ENCODE peak calls at places on chromosome 16, in nine cellular contexts. Q is upper lobe of right lung, O is cardiac muscle cell, K is H9, B is heart left ventricle, C is HCT116, I is brain microvascular endothelial cell, L is Calu3, Y is IMR-90. T is an unnamed sample.

GRCh38 chr16:82368041-82368440 is 198.0 kb upstream of the MPHOSPH6 start:
- DNase-seq in Q (no peak), O (peak; percentile 35), K (peak; percentile 55), B (peak; percentile 65), C (peak; percentile 38), I (peak; percentile 34), L (peak; percentile 24), Y (peak; percentile 32), T (no peak)

GRCh38 chr16:84059946-84060901 is 17.6 kb upstream of the SLC38A8 start:
- DNase-seq in Q (peak; percentile 46), O (no peak), K (no peak), B (no peak), C (no peak), I (no peak), L (no peak), Y (no peak), T (no peak)

GRCh38 chr16:12010388-12011251 is 34.1 kb downstream of the SNX29 start:
- DNase-seq in Q (no peak), O (peak; percentile 43), K (no peak), B (no peak), C (no peak), I (no peak), L (no peak), Y (no peak), T (no peak)

GRCh38 chr16:70687671-70688265 is 1.9 kb upstream of the MTSS2 start:
- DNase-seq in Q (no peak), O (no peak), K (no peak), B (no peak), C (no peak), I (no peak), L (no peak), Y (no peak), T (no peak)

GRCh38 chr16:22353933-22354541 is 20.4 kb downstream of the CDR2 start:
- DNase-seq in Q (no peak), O (no peak), K (no peak), B (no peak), C (no peak), I (no peak), L (no peak), Y (no peak), T (no peak)

GRCh38 chr16:3017806-3018506 is at the start of gene CLDN6:
- DNase-seq in Q (no peak), O (no peak), K (peak; percentile 97), B (no peak), C (no peak), I (no peak), L (peak; percentile 63), Y (no peak), T (peak; percentile 97)

GRCh38 chr16:89638455-89638854 is 19.1 kb downstream of the CHMP1A start:
- DNase-seq in Q (no peak), O (no peak), K (no peak), B (no peak), C (no peak), I (no peak), L (no peak), Y (no peak), T (no peak)

GRCh38 chr16:77945126-77945525 is 77.2 kb upstream of the CLEC3A start:
- DNase-seq in Q (no peak), O (no peak), K (no peak), B (no peak), C (no peak), I (no peak), L (no peak), Y (peak; percentile 63), T (no peak)

GRCh38 chr16:833411-833810 is 32.9 kb upstream of the GNG13 start:
- DNase-seq in Q (no peak), O (no peak), K (no peak), B (no peak), C (no peak), I (no peak), L (no peak), Y (no peak), T (no peak)

GRCh38 chr16:88688013-88688778 is 1.9 kb upstream of the SNAI3 start:
- DNase-seq in Q (no peak), O (peak; percentile 11), K (no peak), B (peak; percentile 26), C (no peak), I (no peak), L (peak; percentile 75), Y (no peak), T (peak; percentile 8)

GRCh38 chr16:3073448-3073847 is 8.0 kb downstream of the IL32 start:
- DNase-seq in Q (no peak), O (no peak), K (no peak), B (no peak), C (no peak), I (no peak), L (no peak), Y (no peak), T (no peak)

GRCh38 chr16:25390761-25391160 is 133.1 kb upstream of the ZKSCAN2 start:
- DNase-seq in Q (no peak), O (no peak), K (no peak), B (no peak), C (no peak), I (no peak), L (no peak), Y (no peak), T (no peak)

GRCh38 chr16:14489460-14489859 is 140.6 kb downstream of the PARN start:
- DNase-seq in Q (no peak), O (peak; percentile 37), K (peak; percentile 51), B (no peak), C (peak; percentile 37), I (no peak), L (peak; percentile 27), Y (peak; percentile 15), T (no peak)

GRCh38 chr16:11356573-11357331 is 11.5 kb downstream of the RMI2 start:
- DNase-seq in Q (peak; percentile 90), O (peak; percentile 72), K (peak; percentile 76), B (peak; percentile 59), C (no peak), I (peak; percentile 56), L (peak; percentile 71), Y (peak; percentile 61), T (peak; percentile 35)

GRCh38 chr16:27703545-27703944 is 153.6 kb downstream of the KATNIP start:
- DNase-seq in Q (peak; percentile 11), O (peak; percentile 41), K (no peak), B (no peak), C (no peak), I (peak; percentile 19), L (no peak), Y (peak; percentile 21), T (no peak)

GRCh38 chr16:77877712-77878111 is 89.3 kb downstream of the VAT1L start:
- DNase-seq in Q (no peak), O (peak; percentile 65), K (no peak), B (no peak), C (peak; percentile 56), I (peak; percentile 90), L (no peak), Y (peak; percentile 97), T (no peak)

GRCh38 chr16:56551796-56552738 is 12.8 kb upstream of the MT4 start:
- DNase-seq in Q (no peak), O (no peak), K (no peak), B (peak; percentile 18), C (no peak), I (no peak), L (no peak), Y (no peak), T (no peak)

GRCh38 chr16:31513126-31513525 is 4.9 kb upstream of the RUSF1 start:
- DNase-seq in Q (no peak), O (peak; percentile 32), K (no peak), B (no peak), C (no peak), I (peak; percentile 43), L (no peak), Y (peak; percentile 68), T (no peak)

DNA sequence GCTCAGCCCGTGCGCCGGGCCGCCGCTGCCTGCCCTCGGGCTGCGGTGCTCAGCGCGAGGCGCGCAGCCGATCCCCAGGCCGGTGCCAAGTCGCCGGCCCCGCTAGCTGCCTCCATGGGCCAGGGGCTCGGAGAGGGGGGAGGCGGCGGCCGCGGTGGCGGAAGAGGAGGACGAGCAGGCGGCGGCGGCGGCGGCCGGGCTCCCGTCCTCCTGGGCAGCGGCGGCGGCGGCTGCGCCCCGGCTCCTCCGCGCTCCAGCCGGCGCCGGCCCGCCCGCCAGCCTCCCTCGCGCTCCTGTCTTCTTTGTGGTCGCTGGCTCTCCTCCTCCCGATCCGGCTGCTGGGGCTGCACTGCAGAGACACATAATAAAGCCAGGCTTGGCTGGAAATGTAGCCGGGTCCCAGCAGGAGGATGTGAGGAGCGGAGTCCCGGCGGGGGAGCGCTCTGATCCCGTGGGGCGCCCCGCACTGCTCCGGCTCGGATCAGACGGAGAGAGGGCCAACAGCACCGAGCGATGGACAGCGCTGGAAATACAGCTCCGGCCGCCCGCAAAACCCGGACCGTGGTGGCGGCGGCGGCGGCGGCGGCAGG is 924 bp upstream of the ZNF423 start:
- DNase-seq in Q (peak; percentile 86), O (peak; percentile 90), K (peak; percentile 76), B (peak; percentile 88), C (peak; percentile 35), I (peak; percentile 81), L (peak; percentile 69), Y (peak; percentile 55), T (peak; percentile 67)
- TF ChIP-seq CTCF in Q (no peak), O (peak; percentile 37), K (no peak), B (peak; percentile 41), C (no peak), I (peak; percentile 51), L (no peak), Y (peak; percentile 33), T (no peak)

GRCh38 chr16:29710227-29711219 is 31.5 kb downstream of the QPRT start:
- DNase-seq in Q (peak; percentile 16), O (peak; percentile 82), K (peak; percentile 40), B (no peak), C (peak; percentile 56), I (peak; percentile 76), L (peak; percentile 54), Y (peak; percentile 79), T (no peak)
- TF ChIP-seq CTCF in Q (peak; percentile 70), O (peak; percentile 66), K (peak; percentile 76), B (peak; percentile 66), C (peak; percentile 49), I (peak; percentile 71), L (peak; percentile 54), Y (peak; percentile 66), T (peak; percentile 67)

DNA sequence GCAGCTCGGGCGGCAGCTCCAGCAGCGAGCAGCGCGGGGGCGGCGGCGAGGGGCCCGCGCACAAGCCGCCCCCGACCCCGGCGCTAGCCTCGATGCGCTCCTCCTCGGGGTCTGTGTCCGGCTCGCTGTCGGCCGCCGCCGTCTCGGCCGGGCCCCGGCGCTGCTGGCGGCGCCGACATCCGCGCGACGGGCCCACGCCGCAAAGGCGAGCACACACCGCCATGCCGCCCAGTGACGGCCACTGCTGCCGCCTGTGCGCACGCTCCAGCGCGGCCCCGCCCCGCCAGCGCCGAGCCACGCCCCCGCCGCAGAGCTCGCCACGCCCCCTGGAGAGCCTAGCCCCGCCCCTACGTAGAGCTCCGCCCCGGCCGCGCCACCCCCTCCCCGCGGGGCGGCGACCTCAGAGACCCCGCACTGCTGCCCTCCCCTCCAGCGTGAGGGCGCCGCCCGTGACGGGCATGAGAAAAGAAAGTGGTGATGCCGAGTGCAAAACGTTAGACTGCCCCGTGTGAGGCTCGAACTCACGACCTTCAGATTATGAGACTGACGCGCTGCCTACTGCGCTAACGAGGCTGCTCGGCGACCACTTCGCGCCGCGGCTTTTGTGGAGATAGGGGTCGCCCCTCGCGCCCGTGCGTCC is at the start of gene FBXO31:
- DNase-seq in Q (peak; percentile 94), O (peak; percentile 92), K (peak; percentile 94), B (peak; percentile 87), C (peak; percentile 88), I (peak; percentile 87), L (peak; percentile 94), Y (peak; percentile 94), T (peak; percentile 91)
- TF ChIP-seq CTCF in Q (no peak), O (no peak), K (no peak), B (no peak), C (no peak), I (no peak), L (no peak), Y (no peak), T (no peak)

GRCh38 chr16:85251225-85251760 is 139.0 kb upstream of the CIBAR2 start:
- DNase-seq in Q (no peak), O (no peak), K (no peak), B (no peak), C (no peak), I (no peak), L (no peak), Y (no peak), T (no peak)
- TF ChIP-seq CTCF in Q (no peak), O (no peak), K (no peak), B (no peak), C (no peak), I (no peak), L (no peak), Y (no peak), T (no peak)

T was measured in progenitor cell of endocrine pancreas.